ENCODE peak calls at places on chromosomes 11 and 22, in ten cellular contexts. Q is heart right ventricle, F is suprapubic skin, Y is dorsolateral prefrontal cortex, H is GM23338, C is upper lobe of right lung, B is body of pancreas, D is MM.1S, V is fibroblast of lung, U is colonic mucosa. R is an unnamed sample. For H3K27me3, the result is how much of the 10 kb centered on the place peaks cover.

GRCh38 chr11:108019870-108020540 is 11.3 kb downstream of the CUL5 start:
- DNase-seq in F (no peak), Q (no peak), H (no peak), B (no peak), Y (no peak), C (no peak), D (no peak), U (no peak), V (peak), R (no peak)

GRCh38 chr22:49295465-49295743 is 532.3 kb downstream of the BRD1 start:
- DNase-seq in C (no peak), F (no peak), U (no peak), Y (no peak), H (no peak), B (no peak), Q (no peak), V (no peak), D (no peak), R (no peak)

GRCh38 chr11:59102259-59102765 is 4.7 kb upstream of the FAM111B start:
- DNase-seq in H (peak), V (peak), D (peak), Q (peak), F (peak), U (peak), B (peak), C (peak), Y (peak), R (peak)

GRCh38 chr11:62578541-62578940 is 4.8 kb upstream of the EEF1G start:
- DNase-seq in V (no peak), F (no peak), H (no peak), D (no peak), Q (no peak), U (no peak), B (no peak), C (no peak), Y (no peak), R (no peak)

GRCh38 chr22:35661377-35661937 is 13.2 kb downstream of the APOL6 start:
- DNase-seq in V (peak), U (no peak), F (no peak), C (no peak), Q (no peak), B (no peak), D (no peak), Y (no peak), H (no peak), R (peak)

GRCh38 chr11:94834931-94835330 is 66.8 kb downstream of the AMOTL1 start:
- DNase-seq in D (no peak), C (no peak), Y (no peak), H (no peak), F (no peak), V (peak), U (no peak), Q (no peak), B (no peak), R (no peak)

GRCh38 chr22:30601464-30601863 is 5.5 kb upstream of the TCN2 start:
- DNase-seq in D (no peak), Y (no peak), V (no peak), B (no peak), U (no peak), C (no peak), F (no peak), Q (no peak), H (no peak), R (no peak)

GRCh38 chr11:35598254-35599125 is 19.8 kb upstream of the FJX1 start:
- DNase-seq in B (peak), V (no peak), D (no peak), C (no peak), Q (no peak), H (no peak), Y (no peak), F (no peak), U (no peak), R (peak)

GRCh38 chr11:8814209-8814922 is 96.6 kb upstream of the AKIP1 start:
- DNase-seq in C (no peak), D (no peak), H (no peak), U (peak), Q (no peak), F (no peak), Y (no peak), B (no peak), V (no peak), R (peak)

GRCh38 chr11:73158356-73159051 is 16.4 kb upstream of the FCHSD2 start:
- DNase-seq in H (no peak), D (no peak), F (peak), C (no peak), V (peak), Y (no peak), Q (no peak), B (no peak), U (no peak), R (no peak)

GRCh38 chr11:73156114-73156513 is 14.0 kb upstream of the FCHSD2 start:
- DNase-seq in B (no peak), D (no peak), C (no peak), V (no peak), U (no peak), F (no peak), H (no peak), Y (no peak), Q (no peak), R (no peak)

GRCh38 chr11:73159297-73159696 is 17.2 kb upstream of the FCHSD2 start:
- DNase-seq in Y (no peak), U (no peak), D (no peak), F (peak), V (no peak), B (no peak), Q (no peak), H (no peak), C (no peak), R (no peak)

GRCh38 chr11:73156686-73157085 is 14.6 kb upstream of the FCHSD2 start:
- DNase-seq in B (no peak), H (no peak), U (no peak), C (no peak), Y (no peak), V (no peak), Q (no peak), D (no peak), F (no peak), R (no peak)

GRCh38 chr11:73157141-73158010 is 15.3 kb upstream of the FCHSD2 start:
- DNase-seq in C (peak), F (no peak), Y (no peak), V (peak), B (no peak), Q (peak), H (no peak), U (no peak), D (peak), R (no peak)
- H3K4me3 ChIP-seq in C (no peak), F (no peak), Y (no peak), V (no peak), B (no peak), Q (no peak), H (no peak), U (no peak), D (peak), R (no peak)

GRCh38 chr11:46363455-46363920 is 16.2 kb downstream of the DGKZ start:
- DNase-seq in F (no peak), H (no peak), C (no peak), Q (peak), V (no peak), D (no peak), U (no peak), Y (peak), B (no peak), R (peak)
- TF ChIP-seq CTCF in F (no peak), H (no peak), C (no peak), Q (no peak), V (no peak), D (no peak), U (no peak), Y (peak), B (no peak), R (peak)

GRCh38 chr11:119876841-119877240 is 147.8 kb upstream of the NECTIN1 start:
- DNase-seq in V (no peak), C (peak), U (no peak), B (no peak), F (no peak), Y (no peak), H (no peak), D (no peak), Q (no peak), R (no peak)

GRCh38 chr11:119875841-119876600 is 147.0 kb upstream of the NECTIN1 start:
- DNase-seq in V (no peak), Q (no peak), B (no peak), C (peak), U (no peak), H (no peak), D (no peak), F (no peak), Y (no peak), R (no peak)

GRCh38 chr11:119873761-119874421 is 144.9 kb upstream of the NECTIN1 start:
- DNase-seq in U (no peak), Q (no peak), B (no peak), D (no peak), Y (no peak), V (no peak), C (peak), F (no peak), H (no peak), R (no peak)

GRCh38 chr11:119874660-119875238 is 145.7 kb upstream of the NECTIN1 start:
- DNase-seq in Q (no peak), B (no peak), U (no peak), Y (no peak), C (peak), V (no peak), H (no peak), D (no peak), F (no peak), R (no peak)

DNA sequence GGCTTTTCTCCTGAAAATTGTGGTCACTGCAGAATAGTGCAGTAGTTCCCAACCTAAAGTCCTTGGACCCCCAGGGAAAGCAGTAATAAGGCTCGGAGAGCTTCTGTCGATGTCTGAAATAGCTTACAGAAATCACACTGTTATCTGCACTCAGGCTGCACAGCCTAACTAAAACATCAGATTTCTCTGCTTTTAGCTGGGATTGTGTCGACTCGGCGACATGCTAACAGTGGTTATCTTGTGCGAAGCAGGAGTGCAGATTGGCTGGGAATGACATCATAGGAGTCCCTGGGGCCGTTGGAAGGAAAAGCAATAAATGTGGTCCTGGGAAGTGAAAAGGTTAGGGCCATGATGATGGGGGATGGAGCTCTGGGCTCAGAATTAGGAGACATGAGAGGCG is 143.9 kb upstream of the NECTIN1 start:
- DNase-seq in Q (no peak), V (no peak), F (no peak), D (no peak), B (no peak), H (no peak), C (no peak), Y (no peak), U (no peak), R (no peak)
- H3K27me3 ChIP-seq in Q (under half), V (under half), F (under half), D (half or more), B (under half), H (under half), C (under half), Y (under half), U (under half), R (under half)

DNA sequence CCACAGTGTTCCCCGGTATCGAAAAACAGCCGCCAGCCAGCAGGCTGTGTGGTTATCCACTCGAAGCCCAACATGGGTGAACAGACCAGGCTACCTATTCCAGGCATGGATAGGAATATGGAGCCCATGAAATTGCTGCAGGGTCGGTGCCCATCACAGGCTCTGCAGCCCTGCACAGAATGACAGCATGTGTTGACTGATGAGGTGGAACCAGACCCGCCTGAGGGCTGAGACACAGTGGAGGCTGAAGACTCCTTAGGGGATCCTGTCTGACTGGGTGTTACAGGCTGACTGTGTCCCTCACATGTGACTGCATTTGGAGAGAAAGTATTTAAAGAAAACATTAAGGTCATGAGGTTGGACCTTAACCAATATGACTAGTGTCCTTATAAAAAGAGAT is 6.2 kb upstream of the YPEL1 start:
- DNase-seq in Y (no peak), V (no peak), F (no peak), D (no peak), B (no peak), H (no peak), U (no peak), C (no peak), Q (no peak), R (no peak)
- H3K4me3 ChIP-seq in Y (no peak), V (no peak), F (no peak), D (no peak), B (no peak), H (no peak), U (no peak), C (no peak), Q (no peak), R (no peak)

GRCh38 chr11:15865212-15865987 is 490.9 kb downstream of the SOX6 start:
- DNase-seq in B (no peak), C (no peak), V (no peak), D (no peak), U (no peak), Y (no peak), F (no peak), Q (no peak), H (no peak), R (peak)
- TF ChIP-seq CTCF in B (no peak), C (no peak), V (no peak), D (no peak), U (no peak), Y (no peak), F (no peak), Q (no peak), H (no peak), R (no peak)

R was measured in bronchial epithelial cell.